ENCODE peak calls at places on chromosomes 4 and X, in eight cellular contexts. M, R, F, W, H, C, G and I are unnamed samples.
A peak's percentile ranks its signal among the peaks of the same experiment; 100 is the strongest.

GRCh38 chr4:80006935-80007744 is 65.9 kb downstream of the ANTXR2 start:
- DNase-seq in M (no peak), R (no peak), F (no peak), W (no peak), H (no peak), C (no peak), G (peak; percentile 31), I (no peak)

GRCh38 chr4:167943872-167944505 is 148.3 kb upstream of the ANXA10 start:
- DNase-seq in M (no peak), R (no peak), F (no peak), W (no peak), H (no peak), C (no peak), G (no peak), I (no peak)

GRCh38 chrX:100647095-100647494 is 3.1 kb downstream of the SRPX2 start:
- DNase-seq in M (no peak), R (no peak), F (no peak), W (no peak), H (no peak), C (no peak), G (no peak), I (no peak)

GRCh38 chr4:162804323-162804924 is 362.3 kb downstream of the NAF1 start:
- DNase-seq in M (no peak), R (no peak), F (no peak), W (no peak), H (no peak), C (no peak), G (no peak), I (no peak)

GRCh38 chr4:157291071-157291470 is 70.5 kb downstream of the GRIA2 start:
- DNase-seq in M (no peak), R (no peak), F (no peak), W (no peak), H (no peak), C (no peak), G (no peak), I (no peak)

GRCh38 chr4:37977471-37978452 is 17.6 kb downstream of the PTTG2 start:
- DNase-seq in M (peak; percentile 82), R (peak; percentile 85), F (peak; percentile 26), W (peak; percentile 75), H (peak; percentile 61), C (peak; percentile 90), G (peak; percentile 75), I (peak; percentile 72)

GRCh38 chr4:76384052-76384451 is 36.9 kb downstream of the CCDC158 start:
- DNase-seq in M (no peak), R (no peak), F (no peak), W (no peak), H (peak; percentile 4), C (no peak), G (no peak), I (no peak)

GRCh38 chr4:150583287-150584197 is 1.6 kb downstream of the MAB21L2 start:
- DNase-seq in M (no peak), R (peak; percentile 20), F (no peak), W (no peak), H (no peak), C (peak; percentile 85), G (no peak), I (no peak)

GRCh38 chr4:59612235-59612634 is 1587.9 kb upstream of the ADGRL3 start:
- DNase-seq in M (no peak), R (no peak), F (no peak), W (no peak), H (peak; percentile 2), C (no peak), G (no peak), I (no peak)

GRCh38 chr4:80154547-80154933 is 42.8 kb upstream of the PRDM8 start:
- DNase-seq in M (no peak), R (no peak), F (no peak), W (no peak), H (no peak), C (no peak), G (no peak), I (no peak)

GRCh38 chr4:42401171-42401570 is 3.9 kb downstream of the SHISA3 start:
- DNase-seq in M (no peak), R (no peak), F (no peak), W (no peak), H (no peak), C (no peak), G (no peak), I (peak; percentile 28)

GRCh38 chr4:53005808-53006207 is 143.7 kb downstream of the RASL11B start:
- DNase-seq in M (no peak), R (no peak), F (no peak), W (no peak), H (no peak), C (no peak), G (no peak), I (peak; percentile 18)

GRCh38 chrX:112896051-112896450 is 55.4 kb upstream of the AMOT start:
- DNase-seq in M (no peak), R (no peak), F (no peak), W (no peak), H (no peak), C (no peak), G (no peak), I (no peak)

GRCh38 chr4:133869486-133869885 is 332.1 kb downstream of the PABPC4L start:
- DNase-seq in M (no peak), R (no peak), F (no peak), W (no peak), H (no peak), C (no peak), G (no peak), I (no peak)

GRCh38 chrX:136275553-136275952 is 24.4 kb upstream of the MAP7D3 start:
- DNase-seq in M (no peak), R (no peak), F (no peak), W (no peak), H (no peak), C (no peak), G (no peak), I (no peak)

GRCh38 chrX:10085223-10085622 is 71.6 kb upstream of the CLCN4 start:
- DNase-seq in M (no peak), R (no peak), F (no peak), W (no peak), H (no peak), C (no peak), G (no peak), I (no peak)

GRCh38 chr4:31617667-31618066 is 897.5 kb downstream of the PCDH7 start:
- DNase-seq in M (no peak), R (no peak), F (no peak), W (no peak), H (no peak), C (no peak), G (no peak), I (no peak)

DNA sequence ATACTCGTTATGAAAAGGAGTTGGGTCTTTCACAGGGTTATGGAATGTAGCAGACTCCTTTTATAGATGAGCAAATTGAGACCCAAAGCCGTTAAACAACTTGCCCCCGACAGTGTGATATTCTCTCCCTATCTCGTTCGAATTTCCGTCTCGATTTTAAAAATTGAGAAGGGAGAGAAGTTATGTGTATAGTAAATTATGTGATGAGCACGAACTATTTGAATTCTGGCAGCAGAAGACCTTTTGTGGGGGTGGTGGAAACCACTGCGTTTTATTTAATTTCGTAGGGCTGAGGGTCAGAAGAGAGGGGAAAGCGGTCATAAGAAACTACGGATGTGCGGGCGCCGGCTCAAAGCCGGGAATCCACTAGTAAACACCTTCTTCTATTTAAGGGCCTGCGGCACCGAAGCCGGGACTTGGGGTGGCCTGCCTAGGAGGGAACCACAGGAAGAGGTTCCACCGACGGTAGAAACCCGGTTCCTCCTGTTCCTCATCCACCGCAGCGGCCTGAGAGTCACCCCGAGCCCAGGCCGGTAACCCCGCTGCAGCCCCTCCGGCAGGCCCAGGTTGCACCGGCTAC is 1.5 kb upstream of the DDX3X start:
- DNase-seq in M (peak; percentile 56), R (peak; percentile 51), F (no peak), W (no peak), H (peak; percentile 49), C (peak; percentile 83), G (peak; percentile 60), I (peak; percentile 32)
- TF ChIP-seq POLR2A in M (no peak), R (no peak), F (no peak), W (no peak), H (no peak), C (no peak), G (no peak), I (no peak)

GRCh38 chr4:85498068-85498733 is 23.3 kb downstream of the ARHGAP24 start:
- DNase-seq in M (peak; percentile 52), R (peak; percentile 91), F (no peak), W (no peak), H (peak; percentile 79), C (peak; percentile 78), G (peak; percentile 36), I (peak; percentile 28)
- H3K4me3 ChIP-seq in M (no peak overlapping the region), R (no peak overlapping the region), F (no peak overlapping the region), W (no peak overlapping the region), H (no peak overlapping the region), C (no peak overlapping the region), G (no peak overlapping the region), I (no peak overlapping the region)

DNA sequence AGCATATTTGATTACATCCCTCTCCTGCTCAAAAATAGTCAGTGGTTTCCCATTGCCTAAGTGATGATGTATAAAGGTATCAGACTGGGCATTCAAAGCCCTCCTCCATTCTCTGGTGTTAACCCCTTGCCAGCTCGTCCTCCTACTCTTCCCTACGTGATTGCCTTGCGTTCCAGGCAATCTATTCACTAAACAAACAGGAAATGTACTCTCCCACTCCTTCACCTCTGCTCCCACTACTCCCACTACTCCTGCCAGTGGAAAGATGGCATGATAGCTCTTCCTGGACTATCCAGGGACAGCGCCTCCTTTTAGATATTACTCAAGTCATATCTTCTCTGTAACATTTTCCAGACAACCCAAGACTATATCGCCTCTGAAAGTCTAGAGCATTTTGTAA is 5.8 kb downstream of the DGAT2L6 start:
- DNase-seq in M (no peak), R (no peak), F (no peak), W (no peak), H (peak; percentile 6), C (no peak), G (no peak), I (no peak)
- H3K27ac ChIP-seq in M (no peak overlapping the region), R (no peak overlapping the region), F (no peak overlapping the region), W (no peak overlapping the region), H (no peak overlapping the region), C (no peak overlapping the region), G (no peak overlapping the region), I (no peak overlapping the region)

GRCh38 chr4:152682143-152682542 is 2.3 kb upstream of the TMEM154 start:
- DNase-seq in M (no peak), R (no peak), F (no peak), W (no peak), H (no peak), C (no peak), G (no peak), I (no peak)

GRCh38 chr4:152676052-152676854 is 3.5 kb downstream of the TMEM154 start:
- DNase-seq in M (no peak), R (no peak), F (no peak), W (no peak), H (no peak), C (no peak), G (no peak), I (no peak)

GRCh38 chr4:152679414-152680281 is at the start of gene TMEM154:
- DNase-seq in M (peak; percentile 48), R (peak; percentile 81), F (no peak), W (no peak), H (peak; percentile 1), C (peak; percentile 72), G (peak; percentile 18), I (peak; percentile 55)

GRCh38 chr4:152680988-152681731 is 1.4 kb upstream of the TMEM154 start:
- DNase-seq in M (no peak), R (no peak), F (no peak), W (no peak), H (peak; percentile 38), C (no peak), G (no peak), I (no peak)

DNA sequence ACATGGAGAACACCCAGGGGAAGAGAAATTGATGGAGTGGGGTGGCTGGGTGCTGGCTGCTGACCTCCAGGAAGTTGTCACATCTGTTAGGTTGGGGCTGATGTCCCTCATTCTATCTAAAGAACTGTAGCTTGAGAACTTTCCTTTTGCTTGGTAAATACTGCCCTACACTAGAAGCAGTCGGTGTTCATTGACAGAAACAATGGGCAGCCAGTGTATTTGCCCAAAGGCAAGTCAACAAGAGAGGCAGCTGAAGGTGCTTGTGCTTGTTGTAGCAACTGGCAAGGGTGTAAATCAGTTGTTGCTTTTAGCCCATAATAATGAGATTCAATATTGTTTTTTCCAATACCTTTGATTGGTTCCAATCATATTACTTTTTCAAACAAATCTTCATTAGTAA is 956 bp downstream of the TMEM154 start:
- DNase-seq in M (no peak), R (no peak), F (no peak), W (no peak), H (no peak), C (no peak), G (no peak), I (no peak)
- TF ChIP-seq POLR2A in M (no peak), R (no peak), F (no peak), W (no peak), H (no peak), C (no peak), G (no peak), I (no peak)